ENCODE peak calls at places on chromosomes 7 and 10, in seven cellular contexts. G, R, E, Y, J, B and X are unnamed samples.

GRCh38 chr10:51706225-51706624 is 6.8 kb upstream of the CSTF2T start:
- DNase-seq in R (no peak), J (no peak), Y (no peak), G (no peak), E (no peak), B (no peak), X (no peak)

GRCh38 chr10:14751576-14752330 is 22.9 kb downstream of the FAM107B start:
- DNase-seq in E (no peak), J (no peak), Y (no peak), G (no peak), B (no peak), R (no peak), X (no peak)

GRCh38 chr10:131641231-131641630 is 259.6 kb upstream of the PPP2R2D start:
- DNase-seq in R (no peak), Y (peak), B (no peak), J (no peak), G (peak), E (no peak), X (no peak)

GRCh38 chr10:11145498-11145855 is 127.8 kb downstream of the CELF2 start:
- DNase-seq in R (no peak), E (no peak), Y (no peak), G (no peak), J (peak), B (no peak), X (no peak)

GRCh38 chr7:106050002-106050742 is 61.9 kb downstream of the SYPL1 start:
- DNase-seq in R (no peak), J (peak), B (peak), Y (no peak), G (peak), E (no peak), X (no peak)

GRCh38 chr10:79059859-79060379 is 8.8 kb upstream of the ZMIZ1 start:
- DNase-seq in Y (no peak), J (no peak), G (peak), B (no peak), R (no peak), E (no peak), X (no peak)

GRCh38 chr7:157599491-157599890 is 262.7 kb downstream of the DNAJB6 start:
- DNase-seq in G (no peak), R (no peak), B (no peak), J (no peak), E (no peak), Y (no peak), X (no peak)

GRCh38 chr7:143416565-143417149 is 8.0 kb upstream of the EPHA1 start:
- DNase-seq in R (no peak), E (peak), G (peak), J (peak), B (peak), Y (no peak), X (peak)

GRCh38 chr7:85528581-85528980 is 341.7 kb upstream of the SEMA3D start:
- DNase-seq in R (no peak), B (no peak), J (no peak), Y (no peak), E (no peak), G (no peak), X (no peak)

GRCh38 chr7:120874722-120875121 is 16.8 kb upstream of the TSPAN12 start:
- DNase-seq in R (no peak), E (no peak), B (no peak), J (no peak), Y (no peak), G (no peak), X (no peak)

GRCh38 chr10:43190775-43191174 is 52.5 kb downstream of the CSGALNACT2 start:
- DNase-seq in G (no peak), E (no peak), R (no peak), B (no peak), J (no peak), Y (no peak), X (no peak)

GRCh38 chr10:124255556-124255955 is 162.2 kb upstream of the CHST15 start:
- DNase-seq in G (no peak), J (no peak), R (no peak), B (peak), Y (no peak), E (no peak), X (no peak)

GRCh38 chr10:93368210-93368609 is 113.9 kb downstream of the MYOF start:
- DNase-seq in J (no peak), B (no peak), G (no peak), E (no peak), Y (no peak), R (no peak), X (no peak)

GRCh38 chr10:110279062-110279986 is 25.4 kb downstream of the SMNDC1 start:
- DNase-seq in B (peak), R (no peak), G (peak), E (peak), J (peak), Y (peak), X (peak)

GRCh38 chr10:49272251-49273081 is 26.5 kb upstream of the C10orf71 start:
- DNase-seq in J (no peak), R (no peak), E (no peak), G (no peak), B (no peak), Y (no peak), X (no peak)

GRCh38 chr7:159031750-159032149 is 112.9 kb downstream of the VIPR2 start:
- DNase-seq in Y (no peak), B (no peak), E (no peak), G (no peak), R (no peak), J (no peak), X (no peak)

GRCh38 chr10:102413053-102413705 is 5.4 kb downstream of the PSD start:
- DNase-seq in E (no peak), G (no peak), J (peak), B (peak), R (no peak), Y (no peak), X (no peak)

GRCh38 chr10:24344279-24344678 is 135.3 kb downstream of the KIAA1217 start:
- DNase-seq in J (no peak), G (peak), Y (no peak), R (no peak), E (no peak), B (peak), X (peak)

GRCh38 chr7:98235901-98236300 is 16.1 kb downstream of the TECPR1 start:
- DNase-seq in G (no peak), J (no peak), Y (no peak), B (peak), E (no peak), R (no peak), X (no peak)

GRCh38 chr7:27151945-27152815 is at the start of gene HOXA3:
- DNase-seq in G (no peak), J (no peak), B (peak), E (no peak), R (no peak), Y (no peak), X (no peak)

GRCh38 chr7:143372070-143372469 is 9.1 kb upstream of the ZYX start:
- DNase-seq in E (no peak), Y (no peak), G (no peak), J (no peak), R (no peak), B (no peak), X (peak)

GRCh38 chr10:89478739-89479116 is 56.7 kb downstream of the SLC16A12 start:
- DNase-seq in J (no peak), Y (no peak), B (no peak), R (no peak), E (no peak), G (no peak), X (no peak)

GRCh38 chr10:126088144-126088543 is 191.8 kb downstream of the FANK1 start:
- DNase-seq in R (no peak), E (no peak), J (no peak), Y (no peak), G (no peak), B (peak), X (no peak)

GRCh38 chr7:95420996-95421846 is 13.6 kb downstream of the PON2 start:
- DNase-seq in E (no peak), J (no peak), R (no peak), Y (no peak), B (no peak), G (no peak), X (peak)

GRCh38 chr7:104943502-104944343 is 70.3 kb upstream of the KMT2E start:
- DNase-seq in J (peak), B (peak), G (peak), Y (peak), R (no peak), E (peak), X (no peak)

GRCh38 chr10:79222186-79222585 is 125.1 kb upstream of the PPIF start:
- DNase-seq in G (no peak), J (no peak), Y (no peak), E (no peak), R (no peak), B (no peak), X (no peak)

GRCh38 chr10:128026620-128027281 is 99.5 kb downstream of the MKI67 start:
- DNase-seq in B (no peak), Y (no peak), J (no peak), R (no peak), G (no peak), E (no peak), X (no peak)

GRCh38 chr7:98930464-98930863 is 52.1 kb downstream of the TRRAP start:
- DNase-seq in B (no peak), R (no peak), G (no peak), J (no peak), Y (peak), E (no peak), X (no peak)

GRCh38 chr7:15291707-15292106 is 270.1 kb downstream of the AGMO start:
- DNase-seq in R (no peak), Y (no peak), J (no peak), E (no peak), G (no peak), B (no peak), X (peak)

GRCh38 chr7:41107938-41108448 is 594.9 kb downstream of the INHBA start:
- DNase-seq in G (peak), J (no peak), E (no peak), B (no peak), R (no peak), Y (peak), X (peak)

GRCh38 chr7:143303733-143304132 is 12.2 kb upstream of the CLCN1 start:
- DNase-seq in G (no peak), R (no peak), Y (no peak), B (no peak), E (no peak), J (no peak), X (no peak)

GRCh38 chr7:50959991-50960390 is 177.3 kb upstream of the GRB10 start:
- DNase-seq in Y (no peak), B (no peak), J (no peak), E (no peak), G (no peak), R (no peak), X (no peak)

GRCh38 chr7:50959560-50959959 is 176.9 kb upstream of the GRB10 start:
- DNase-seq in E (no peak), G (no peak), Y (no peak), J (no peak), B (no peak), R (no peak), X (no peak)

GRCh38 chr7:50962281-50962883 is 179.7 kb upstream of the GRB10 start:
- DNase-seq in Y (no peak), J (no peak), E (no peak), R (no peak), G (no peak), B (no peak), X (no peak)

GRCh38 chr7:50962962-50963374 is 180.3 kb upstream of the GRB10 start:
- DNase-seq in G (peak), Y (no peak), J (peak), B (no peak), E (peak), R (no peak), X (peak)

GRCh38 chr7:50960621-50961310 is 178.1 kb upstream of the GRB10 start:
- DNase-seq in J (no peak), E (no peak), Y (no peak), G (no peak), R (no peak), B (no peak), X (no peak)
- TF ChIP-seq JUND in J (no peak), E (no peak), Y (no peak), G (no peak), R (no peak), B (no peak), X (no peak)

GRCh38 chr7:107711301-107711700 is 32.6 kb upstream of the CBLL1 start:
- DNase-seq in J (no peak), G (no peak), Y (no peak), E (no peak), R (no peak), B (no peak), X (no peak)

GRCh38 chr7:107715531-107715930 is 28.4 kb upstream of the CBLL1 start:
- DNase-seq in R (no peak), E (no peak), G (no peak), J (no peak), B (no peak), Y (no peak), X (no peak)

GRCh38 chr7:107712025-107712424 is 31.9 kb upstream of the CBLL1 start:
- DNase-seq in J (no peak), E (no peak), G (no peak), B (no peak), Y (no peak), R (no peak), X (no peak)

GRCh38 chr7:107708956-107709355 is 35.0 kb upstream of the CBLL1 start:
- DNase-seq in Y (no peak), E (no peak), J (no peak), R (no peak), B (no peak), G (no peak), X (no peak)

DNA sequence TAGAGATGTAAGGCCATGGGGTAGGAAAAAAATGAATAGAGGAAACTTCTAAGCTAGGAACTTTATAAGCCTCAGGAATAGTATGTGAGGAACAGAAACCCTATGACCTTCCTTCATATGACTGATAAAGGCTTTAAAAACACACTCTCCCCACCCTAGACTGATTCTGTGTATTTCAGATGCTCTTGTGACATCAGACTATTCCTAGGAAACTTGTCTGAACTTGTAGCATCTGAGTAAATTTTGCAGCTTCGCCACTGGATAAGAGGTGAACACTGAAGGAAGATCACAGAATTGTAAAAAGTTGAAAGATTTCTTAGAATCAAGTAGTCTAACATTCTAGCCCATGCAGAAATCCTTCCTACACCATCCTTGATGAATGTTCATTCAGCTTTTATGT is 31.0 kb upstream of the CBLL1 start:
- DNase-seq in Y (no peak), G (no peak), R (no peak), B (no peak), J (no peak), E (no peak), X (no peak)
- TF ChIP-seq JUND in Y (no peak), G (no peak), R (no peak), B (no peak), J (no peak), E (no peak), X (no peak)

DNA sequence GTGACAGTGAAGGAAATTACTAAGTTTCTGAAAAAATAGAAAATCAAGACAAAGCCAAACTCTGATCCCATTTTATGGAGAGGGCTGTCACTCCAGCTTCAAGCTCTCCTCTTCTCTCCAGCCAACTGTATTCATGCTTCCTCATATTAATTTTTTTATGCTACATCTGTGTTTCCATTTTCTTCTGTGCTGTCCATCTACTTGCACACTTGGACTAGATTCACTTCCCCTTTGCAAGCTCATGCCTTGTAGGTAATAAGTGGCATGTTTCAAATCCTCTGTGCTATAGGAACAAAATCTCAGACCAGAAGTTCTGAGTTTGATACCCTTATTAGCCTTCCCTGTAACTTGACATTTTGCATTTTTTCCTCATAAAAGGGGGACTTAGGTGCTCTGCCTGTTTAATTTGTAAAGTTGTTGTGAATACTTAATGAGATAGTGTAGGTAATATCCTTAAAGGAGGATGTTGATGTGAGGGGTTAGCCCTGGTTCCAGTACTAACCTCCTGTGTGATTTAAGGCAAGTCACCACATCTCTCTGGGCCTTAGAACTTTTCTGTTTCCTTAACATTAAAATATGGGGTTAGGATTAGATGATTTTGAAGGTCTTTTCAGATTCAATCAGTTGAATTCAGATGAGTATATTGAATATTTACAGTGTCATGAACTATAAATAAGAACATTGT is 358.8 kb downstream of the BBS9 start:
- DNase-seq in B (no peak), G (no peak), R (no peak), J (no peak), Y (no peak), E (no peak), X (no peak)
- TF ChIP-seq JUND in B (no peak), G (no peak), R (no peak), J (no peak), Y (no peak), E (no peak), X (no peak)

GRCh38 chr10:88200637-88201036 is 337.2 kb downstream of the PTEN start:
- DNase-seq in G (peak), J (no peak), E (no peak), R (no peak), B (no peak), Y (no peak), X (no peak)
- TF ChIP-seq JUND in G (no peak), J (no peak), E (no peak), R (no peak), B (no peak), Y (no peak), X (no peak)